ENCODE peak calls at places on chromosomes 6 and 20, in five cellular contexts. Z is activated CD4-positive, alpha-beta T cell treated with anti-CD3 and anti-CD28 coated beads for 4 hours; C is ovary; P is EL; A is psoas muscle. T is an unnamed sample.
A peak's percentile ranks its signal among the peaks of the same experiment; 100 is the strongest.

GRCh38 chr6:16420715-16421461 is 182.5 kb downstream of the GMPR start:
- DNase-seq in C (no peak), P (peak; percentile 73), A (no peak), Z (peak; percentile 43), T (peak; percentile 10)

GRCh38 chr20:60298647-60299046 is 340.4 kb downstream of the CDH26 start:
- DNase-seq in C (no peak), P (no peak), A (no peak), Z (no peak), T (no peak)

GRCh38 chr20:62704341-62704948 is 4.2 kb upstream of the NTSR1 start:
- DNase-seq in C (peak; percentile 78), A (peak; percentile 80), P (peak; percentile 97), Z (no peak), T (peak; percentile 70)

GRCh38 chr6:137217801-137218472 is 1.2 kb downstream of the IFNGR1 start:
- DNase-seq in Z (no peak), P (peak; percentile 25), A (peak; percentile 59), C (no peak), T (no peak)

GRCh38 chr6:145756170-145756662 is 20.9 kb upstream of the EPM2A start:
- DNase-seq in Z (no peak), C (peak; percentile 29), P (peak; percentile 92), A (no peak), T (peak; percentile 64)

GRCh38 chr20:768426-768978 is at the start of gene SLC52A3:
- DNase-seq in Z (no peak), C (no peak), P (no peak), A (no peak), T (peak; percentile 31)

GRCh38 chr6:137776786-137777185 is 90.3 kb upstream of the TNFAIP3 start:
- DNase-seq in C (no peak), Z (no peak), P (no peak), A (no peak), T (no peak)

GRCh38 chr6:46749731-46750130 is 3.0 kb downstream of the ANKRD66 start:
- DNase-seq in P (no peak), Z (no peak), C (no peak), A (no peak), T (no peak)

GRCh38 chr6:5713519-5713918 is 293.2 kb downstream of the NRN1 start:
- DNase-seq in Z (no peak), C (no peak), A (no peak), P (no peak), T (no peak)

GRCh38 chr6:1610497-1611321 is 994 bp downstream of the FOXC1 start:
- DNase-seq in C (no peak), P (peak; percentile 55), Z (no peak), A (peak; percentile 50), T (no peak)

GRCh38 chr20:36105731-36106226 is 48.8 kb upstream of the EPB41L1 start:
- DNase-seq in A (no peak), P (no peak), C (no peak), Z (no peak), T (no peak)

GRCh38 chr20:10745790-10746189 is 72.0 kb upstream of the JAG1 start:
- DNase-seq in C (no peak), P (no peak), Z (no peak), A (no peak), T (no peak)

GRCh38 chr6:5339757-5340156 is 78.4 kb downstream of the FARS2 start:
- DNase-seq in P (no peak), Z (no peak), C (no peak), A (no peak), T (no peak)

GRCh38 chr20:23869520-23869919 is 10.0 kb downstream of the CST5 start:
- DNase-seq in A (no peak), C (no peak), Z (no peak), P (no peak), T (no peak)

GRCh38 chr6:21496749-21497148 is 96.8 kb upstream of the SOX4 start:
- DNase-seq in C (no peak), P (no peak), A (no peak), Z (no peak), T (no peak)

GRCh38 chr20:52614036-52614863 is 357.9 kb upstream of the TSHZ2 start:
- DNase-seq in Z (no peak), P (no peak), A (no peak), C (no peak), T (no peak)

GRCh38 chr6:51129043-51129442 is 310.4 kb downstream of the TFAP2B start:
- DNase-seq in Z (no peak), C (no peak), A (no peak), P (no peak), T (no peak)

GRCh38 chr6:35181313-35181932 is 32.3 kb upstream of the SCUBE3 start:
- DNase-seq in Z (no peak), A (no peak), P (peak; percentile 80), C (no peak), T (no peak)

GRCh38 chr6:53066059-53066406 is 829 bp downstream of the FBXO9 start:
- DNase-seq in A (peak; percentile 76), P (peak; percentile 60), C (peak; percentile 45), Z (peak; percentile 16), T (no peak)

GRCh38 chr20:19977373-19977770 is 39.8 kb upstream of the NAA20 start:
- DNase-seq in A (peak; percentile 64), C (no peak), P (no peak), Z (no peak), T (no peak)

GRCh38 chr20:2314759-2315439 is 19.1 kb downstream of the TGM3 start:
- DNase-seq in P (peak; percentile 98), Z (no peak), C (no peak), A (peak; percentile 84), T (peak; percentile 27)

GRCh38 chr6:72035966-72036365 is 149.6 kb downstream of the RIMS1 start:
- DNase-seq in P (no peak), C (no peak), Z (no peak), A (no peak), T (no peak)

GRCh38 chr6:54916858-54917257 is 70.3 kb downstream of the FAM83B start:
- DNase-seq in Z (no peak), P (peak; percentile 66), A (no peak), C (no peak), T (peak; percentile 71)

GRCh38 chr20:32277361-32278198 is at the start of gene KIF3B:
- DNase-seq in Z (peak; percentile 82), C (peak; percentile 88), P (peak; percentile 88), A (peak; percentile 93), T (peak; percentile 41)

GRCh38 chr6:29748391-29749352 is 25.4 kb downstream of the HLA-F start:
- DNase-seq in A (peak; percentile 93), Z (peak; percentile 80), C (peak; percentile 94), P (peak; percentile 89), T (no peak)

GRCh38 chr6:138036111-138036510 is 71.1 kb downstream of the PERP start:
- DNase-seq in C (no peak), Z (no peak), A (no peak), P (no peak), T (peak; percentile 95)

GRCh38 chr6:44156494-44157151 is 2.0 kb upstream of the CAPN11 start:
- DNase-seq in A (no peak), Z (no peak), P (no peak), C (no peak), T (no peak)

GRCh38 chr6:7154341-7155139 is 46.8 kb downstream of the RREB1 start:
- DNase-seq in A (no peak), P (no peak), Z (no peak), C (no peak), T (no peak)

GRCh38 chr6:57173886-57174510 is 1.9 kb downstream of the BAG2 start:
- DNase-seq in P (peak; percentile 87), Z (no peak), C (peak; percentile 32), A (no peak), T (no peak)

GRCh38 chr20:39029324-39029820 is 67.2 kb downstream of the DHX35 start:
- DNase-seq in A (no peak), P (no peak), C (no peak), Z (no peak), T (no peak)

GRCh38 chr6:45327956-45328522 is at the start of gene RUNX2:
- DNase-seq in A (no peak), Z (no peak), C (no peak), P (peak; percentile 68), T (no peak)

GRCh38 chr6:31394381-31394780 is 9.0 kb upstream of the MICA start:
- DNase-seq in P (no peak), C (no peak), A (no peak), Z (no peak), T (no peak)

GRCh38 chr6:4212588-4212987 is 77.2 kb upstream of the ECI2 start:
- DNase-seq in A (no peak), P (no peak), C (no peak), Z (no peak), T (no peak)